ENCODE peak calls at places on chromosomes 5 and 9, in seven cellular contexts. One of them, this sample, is unnamed.

GRCh38 chr5:151084363-151084762 is 3.5 kb upstream of the TNIP1 start:
- DNase-seq in AG10803: peak; percentile 56
- DNase-seq in foreskin fibroblast: peak; percentile 30
- DNase-seq in bronchial epithelial cell: peak; percentile 66
- DNase-seq in fibroblast of mammary gland: peak; percentile 75
- DNase-seq in tibial artery: no peak
- DNase-seq in endothelial cell: no peak
- DNase-seq in this sample: no peak

GRCh38 chr9:130707225-130707976 is 13.8 kb downstream of the EXOSC2 start:
- DNase-seq in AG10803: peak; percentile 70
- DNase-seq in foreskin fibroblast: peak; percentile 83
- DNase-seq in bronchial epithelial cell: peak; percentile 53
- DNase-seq in fibroblast of mammary gland: peak; percentile 76
- DNase-seq in tibial artery: peak; percentile 69
- DNase-seq in endothelial cell: peak; percentile 67
- DNase-seq in this sample: peak; percentile 75

GRCh38 chr5:74044936-74045335 is 418.9 kb downstream of the ARHGEF28 start:
- DNase-seq in AG10803: no peak
- DNase-seq in foreskin fibroblast: no peak
- DNase-seq in bronchial epithelial cell: no peak
- DNase-seq in fibroblast of mammary gland: no peak
- DNase-seq in tibial artery: no peak
- DNase-seq in endothelial cell: no peak
- DNase-seq in this sample: no peak

GRCh38 chr9:26925609-26926008 is 21.4 kb downstream of the PLAA start:
- DNase-seq in AG10803: no peak
- DNase-seq in foreskin fibroblast: no peak
- DNase-seq in bronchial epithelial cell: no peak
- DNase-seq in fibroblast of mammary gland: no peak
- DNase-seq in tibial artery: no peak
- DNase-seq in endothelial cell: no peak
- DNase-seq in this sample: no peak

GRCh38 chr5:76379855-76380254 is 23.2 kb upstream of the IQGAP2 start:
- DNase-seq in AG10803: no peak
- DNase-seq in foreskin fibroblast: no peak
- DNase-seq in bronchial epithelial cell: no peak
- DNase-seq in fibroblast of mammary gland: no peak
- DNase-seq in tibial artery: no peak
- DNase-seq in endothelial cell: no peak
- DNase-seq in this sample: no peak

GRCh38 chr5:116472274-116472673 is 102.3 kb downstream of the SEMA6A start:
- DNase-seq in AG10803: no peak
- DNase-seq in foreskin fibroblast: no peak
- DNase-seq in bronchial epithelial cell: no peak
- DNase-seq in fibroblast of mammary gland: no peak
- DNase-seq in tibial artery: no peak
- DNase-seq in endothelial cell: no peak
- DNase-seq in this sample: no peak

GRCh38 chr5:54518146-54519082 is 855 bp downstream of the SNX18 start:
- DNase-seq in AG10803: peak; percentile 46
- DNase-seq in foreskin fibroblast: peak; percentile 72
- DNase-seq in bronchial epithelial cell: peak; percentile 18
- DNase-seq in fibroblast of mammary gland: no peak
- DNase-seq in tibial artery: peak; percentile 43
- DNase-seq in endothelial cell: peak; percentile 57
- DNase-seq in this sample: peak; percentile 61

GRCh38 chr5:11650936-11651335 is 253.3 kb downstream of the CTNND2 start:
- DNase-seq in AG10803: no peak
- DNase-seq in foreskin fibroblast: no peak
- DNase-seq in bronchial epithelial cell: no peak
- DNase-seq in fibroblast of mammary gland: no peak
- DNase-seq in tibial artery: no peak
- DNase-seq in endothelial cell: no peak
- DNase-seq in this sample: no peak

GRCh38 chr9:89899476-89900047 is 294.8 kb downstream of the GADD45G start:
- DNase-seq in AG10803: no peak
- DNase-seq in foreskin fibroblast: no peak
- DNase-seq in bronchial epithelial cell: no peak
- DNase-seq in fibroblast of mammary gland: no peak
- DNase-seq in tibial artery: no peak
- DNase-seq in endothelial cell: no peak
- DNase-seq in this sample: no peak

GRCh38 chr5:135488727-135489465 is 36.7 kb upstream of the TIFAB start:
- DNase-seq in AG10803: peak; percentile 46
- DNase-seq in foreskin fibroblast: peak; percentile 96
- DNase-seq in bronchial epithelial cell: peak; percentile 30
- DNase-seq in fibroblast of mammary gland: peak; percentile 69
- DNase-seq in tibial artery: no peak
- DNase-seq in endothelial cell: peak; percentile 52
- DNase-seq in this sample: peak; percentile 43

GRCh38 chr5:55141945-55142690 is 17.9 kb upstream of the GPX8 start:
- DNase-seq in AG10803: no peak
- DNase-seq in foreskin fibroblast: no peak
- DNase-seq in bronchial epithelial cell: no peak
- DNase-seq in fibroblast of mammary gland: no peak
- DNase-seq in tibial artery: no peak
- DNase-seq in endothelial cell: no peak
- DNase-seq in this sample: no peak

GRCh38 chr9:27457445-27457844 is 66.6 kb upstream of the IFNK start:
- DNase-seq in AG10803: no peak
- DNase-seq in foreskin fibroblast: no peak
- DNase-seq in bronchial epithelial cell: no peak
- DNase-seq in fibroblast of mammary gland: no peak
- DNase-seq in tibial artery: no peak
- DNase-seq in endothelial cell: peak; percentile 16
- DNase-seq in this sample: no peak

GRCh38 chr5:161077895-161078566 is 226.0 kb upstream of the ATP10B start:
- DNase-seq in AG10803: no peak
- DNase-seq in foreskin fibroblast: no peak
- DNase-seq in bronchial epithelial cell: no peak
- DNase-seq in fibroblast of mammary gland: no peak
- DNase-seq in tibial artery: no peak
- DNase-seq in endothelial cell: no peak
- DNase-seq in this sample: no peak

GRCh38 chr9:126158591-126159519 is 167.8 kb upstream of the MVB12B start:
- DNase-seq in AG10803: no peak
- DNase-seq in foreskin fibroblast: no peak
- DNase-seq in bronchial epithelial cell: no peak
- DNase-seq in fibroblast of mammary gland: no peak
- DNase-seq in tibial artery: no peak
- DNase-seq in endothelial cell: no peak
- DNase-seq in this sample: no peak

GRCh38 chr5:5327126-5327525 is 95.4 kb upstream of the ICE1 start:
- DNase-seq in AG10803: no peak
- DNase-seq in foreskin fibroblast: no peak
- DNase-seq in bronchial epithelial cell: no peak
- DNase-seq in fibroblast of mammary gland: no peak
- DNase-seq in tibial artery: no peak
- DNase-seq in endothelial cell: no peak
- DNase-seq in this sample: no peak

GRCh38 chr5:177303121-177303924 is at the start of the genes PRELID1 and RAB24:
- DNase-seq in AG10803: peak; percentile 79
- DNase-seq in foreskin fibroblast: peak; percentile 95
- DNase-seq in bronchial epithelial cell: peak; percentile 47
- DNase-seq in fibroblast of mammary gland: peak; percentile 69
- DNase-seq in tibial artery: peak; percentile 86
- DNase-seq in endothelial cell: peak; percentile 92
- DNase-seq in this sample: peak; percentile 91

GRCh38 chr9:3240651-3241268 is 285.0 kb downstream of the RFX3 start:
- DNase-seq in AG10803: peak; percentile 56
- DNase-seq in foreskin fibroblast: peak; percentile 77
- DNase-seq in bronchial epithelial cell: peak; percentile 60
- DNase-seq in fibroblast of mammary gland: peak; percentile 69
- DNase-seq in tibial artery: peak; percentile 63
- DNase-seq in endothelial cell: peak; percentile 53
- DNase-seq in this sample: peak; percentile 78

GRCh38 chr5:33788922-33789321 is 102.9 kb downstream of the ADAMTS12 start:
- DNase-seq in AG10803: peak; percentile 99
- DNase-seq in foreskin fibroblast: peak; percentile 98
- DNase-seq in bronchial epithelial cell: peak; percentile 47
- DNase-seq in fibroblast of mammary gland: peak; percentile 100
- DNase-seq in tibial artery: no peak
- DNase-seq in endothelial cell: no peak
- DNase-seq in this sample: peak; percentile 32

GRCh38 chr5:132489871-132490483 is 596 bp downstream of the IRF1 start:
- DNase-seq in AG10803: peak; percentile 41
- DNase-seq in foreskin fibroblast: peak; percentile 84
- DNase-seq in bronchial epithelial cell: no peak
- DNase-seq in fibroblast of mammary gland: peak; percentile 56
- DNase-seq in tibial artery: peak; percentile 52
- DNase-seq in endothelial cell: no peak
- DNase-seq in this sample: peak; percentile 30

DNA sequence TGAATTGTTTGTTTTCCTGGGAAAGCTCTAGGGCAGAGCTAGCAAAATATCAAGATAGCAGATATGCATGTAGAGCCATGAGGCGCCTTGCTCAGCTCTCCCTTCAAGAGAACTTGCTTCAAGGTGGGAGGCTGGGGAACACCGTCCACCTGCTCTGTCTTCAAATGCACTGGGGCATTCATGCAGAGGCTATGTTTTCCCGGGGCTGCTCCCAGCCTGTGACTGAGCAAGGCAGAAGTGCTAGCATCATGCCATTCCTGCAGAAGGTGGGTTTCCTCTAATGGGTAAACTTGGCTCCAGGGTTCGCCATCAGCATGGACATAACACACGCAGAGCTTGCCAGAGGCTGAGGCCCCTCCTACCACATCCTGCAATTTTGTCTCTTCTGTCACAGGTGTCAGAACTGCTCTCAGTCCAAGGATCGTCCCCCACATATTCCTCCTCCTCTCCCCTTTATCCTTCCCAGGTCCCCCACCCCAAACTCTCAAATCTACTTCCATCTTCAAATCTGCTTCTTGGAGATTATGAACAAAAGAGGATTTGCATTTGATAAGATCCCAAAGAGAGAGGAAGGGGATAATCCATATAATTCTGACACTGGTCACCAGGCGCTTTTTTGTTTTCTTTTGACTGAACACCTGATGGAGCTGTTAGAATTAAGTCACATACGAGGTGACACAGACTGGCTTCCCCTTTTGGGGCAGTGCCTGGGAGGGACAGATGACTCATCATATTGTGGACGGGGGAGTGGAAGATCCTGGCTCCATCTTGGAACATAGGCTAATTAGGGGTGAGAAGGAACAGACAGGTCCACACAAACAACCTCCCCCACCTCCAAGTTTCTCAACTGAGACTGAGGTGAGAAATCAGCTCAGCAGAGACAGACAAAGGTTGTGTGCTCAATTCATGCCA is 85.0 kb upstream of the TAF11L2 start:
- DNase-seq in AG10803: no peak
- DNase-seq in foreskin fibroblast: no peak
- DNase-seq in bronchial epithelial cell: peak; percentile 14
- DNase-seq in fibroblast of mammary gland: peak; percentile 2
- DNase-seq in tibial artery: no peak
- DNase-seq in endothelial cell: no peak
- DNase-seq in this sample: peak; percentile 21
- TF ChIP-seq CTCF in AG10803: no peak
- TF ChIP-seq CTCF in foreskin fibroblast: no peak
- TF ChIP-seq CTCF in bronchial epithelial cell: no peak
- TF ChIP-seq CTCF in fibroblast of mammary gland: no peak
- TF ChIP-seq CTCF in tibial artery: no peak
- TF ChIP-seq CTCF in endothelial cell: no peak
- TF ChIP-seq CTCF in this sample: no peak

GRCh38 chr9:133028221-133028620 is 2.6 kb upstream of the GTF3C5 start:
- DNase-seq in AG10803: no peak
- DNase-seq in foreskin fibroblast: no peak
- DNase-seq in bronchial epithelial cell: no peak
- DNase-seq in fibroblast of mammary gland: no peak
- DNase-seq in tibial artery: no peak
- DNase-seq in endothelial cell: no peak
- DNase-seq in this sample: no peak
- TF ChIP-seq CTCF in AG10803: no peak
- TF ChIP-seq CTCF in foreskin fibroblast: no peak
- TF ChIP-seq CTCF in bronchial epithelial cell: no peak
- TF ChIP-seq CTCF in fibroblast of mammary gland: no peak
- TF ChIP-seq CTCF in tibial artery: no peak
- TF ChIP-seq CTCF in endothelial cell: no peak
- TF ChIP-seq CTCF in this sample: no peak

DNA sequence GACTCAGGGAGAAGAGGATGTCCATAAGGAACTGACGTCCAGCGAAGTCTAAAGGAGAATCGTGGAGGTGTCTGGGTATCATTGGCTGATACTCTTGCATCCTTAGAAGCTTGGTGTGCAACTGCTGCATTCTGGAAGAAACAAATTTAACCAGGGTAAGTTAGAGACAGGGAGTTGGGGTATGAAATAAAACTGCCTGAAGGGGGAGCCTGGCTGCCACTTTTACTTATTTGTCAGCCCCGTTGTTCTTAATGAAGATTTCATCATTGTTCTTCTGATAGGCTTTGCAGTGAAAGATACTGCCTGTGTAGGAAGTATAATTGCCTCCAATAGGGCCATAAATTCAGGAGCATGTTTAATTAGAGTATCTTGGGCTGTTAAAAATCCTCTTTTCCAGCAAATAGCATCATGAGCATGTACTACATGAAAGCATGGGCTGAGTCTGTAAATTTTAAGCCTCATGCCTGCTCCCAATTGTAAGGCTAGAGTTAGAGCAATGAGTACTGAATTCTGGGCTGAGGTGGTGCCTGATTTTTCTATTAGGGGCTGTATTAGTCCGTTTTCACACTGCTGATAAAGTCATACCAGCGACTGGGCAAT is 1264.5 kb upstream of the ACO1 start:
- DNase-seq in AG10803: no peak
- DNase-seq in foreskin fibroblast: peak; percentile 2
- DNase-seq in bronchial epithelial cell: peak; percentile 50
- DNase-seq in fibroblast of mammary gland: peak; percentile 19
- DNase-seq in tibial artery: no peak
- DNase-seq in endothelial cell: peak; percentile 26
- DNase-seq in this sample: peak; percentile 69
- TF ChIP-seq CTCF in AG10803: no peak
- TF ChIP-seq CTCF in foreskin fibroblast: no peak
- TF ChIP-seq CTCF in bronchial epithelial cell: peak; percentile 70
- TF ChIP-seq CTCF in fibroblast of mammary gland: peak; percentile 37
- TF ChIP-seq CTCF in tibial artery: no peak
- TF ChIP-seq CTCF in endothelial cell: no peak
- TF ChIP-seq CTCF in this sample: peak; percentile 73

GRCh38 chr5:141479776-141480175 is 4.0 kb downstream of the PCDHGC3 start:
- DNase-seq in AG10803: peak; percentile 48
- DNase-seq in foreskin fibroblast: peak; percentile 42
- DNase-seq in bronchial epithelial cell: no peak
- DNase-seq in fibroblast of mammary gland: peak; percentile 51
- DNase-seq in tibial artery: no peak
- DNase-seq in endothelial cell: no peak
- DNase-seq in this sample: no peak

GRCh38 chr5:141476132-141476909 is 555 bp downstream of the PCDHGC3 start:
- DNase-seq in AG10803: peak; percentile 75
- DNase-seq in foreskin fibroblast: peak; percentile 94
- DNase-seq in bronchial epithelial cell: peak; percentile 52
- DNase-seq in fibroblast of mammary gland: peak; percentile 82
- DNase-seq in tibial artery: peak; percentile 68
- DNase-seq in endothelial cell: peak; percentile 63
- DNase-seq in this sample: peak; percentile 71

GRCh38 chr5:141477815-141478214 is 2.0 kb downstream of the PCDHGC3 start:
- DNase-seq in AG10803: no peak
- DNase-seq in foreskin fibroblast: peak; percentile 54
- DNase-seq in bronchial epithelial cell: no peak
- DNase-seq in fibroblast of mammary gland: no peak
- DNase-seq in tibial artery: no peak
- DNase-seq in endothelial cell: no peak
- DNase-seq in this sample: no peak

GRCh38 chr5:141477169-141477568 is 1.4 kb downstream of the PCDHGC3 start:
- DNase-seq in AG10803: no peak
- DNase-seq in foreskin fibroblast: peak; percentile 37
- DNase-seq in bronchial epithelial cell: no peak
- DNase-seq in fibroblast of mammary gland: no peak
- DNase-seq in tibial artery: no peak
- DNase-seq in endothelial cell: no peak
- DNase-seq in this sample: no peak

GRCh38 chr5:141478321-141478945 is 2.7 kb downstream of the PCDHGC3 start:
- DNase-seq in AG10803: peak; percentile 56
- DNase-seq in foreskin fibroblast: peak; percentile 27
- DNase-seq in bronchial epithelial cell: peak; percentile 52
- DNase-seq in fibroblast of mammary gland: peak; percentile 51
- DNase-seq in tibial artery: no peak
- DNase-seq in endothelial cell: no peak
- DNase-seq in this sample: peak; percentile 76
- TF ChIP-seq CTCF in AG10803: peak; percentile 40
- TF ChIP-seq CTCF in foreskin fibroblast: peak; percentile 37
- TF ChIP-seq CTCF in bronchial epithelial cell: peak; percentile 76
- TF ChIP-seq CTCF in fibroblast of mammary gland: peak; percentile 27
- TF ChIP-seq CTCF in tibial artery: no peak
- TF ChIP-seq CTCF in endothelial cell: peak; percentile 20
- TF ChIP-seq CTCF in this sample: peak; percentile 65